ENCODE peak calls at places on chromosomes 16 and 17, in ten cellular contexts. One of them, this sample, is unnamed.

GRCh38 chr17:65914784-65915342 is 277.1 kb downstream of the CEP112 start:
- DNase-seq in HepG2: no peak
- DNase-seq in stomach: no peak
- DNase-seq in CD4-positive, CD25-positive, alpha-beta regulatory T cell: no peak
- DNase-seq in aorta: no peak
- DNase-seq in pancreas: no peak
- DNase-seq in caudate nucleus: no peak
- DNase-seq in A549: no peak
- DNase-seq in GM23338: no peak
- DNase-seq in MM.1S: peak; percentile 63
- DNase-seq in this sample: no peak

GRCh38 chr17:29151567-29151966 is 28.6 kb downstream of the MYO18A start:
- DNase-seq in aorta: no peak
- DNase-seq in HepG2: peak; percentile 94
- DNase-seq in stomach: no peak
- DNase-seq in pancreas: no peak
- DNase-seq in MM.1S: no peak
- DNase-seq in A549: peak; percentile 62
- DNase-seq in CD4-positive, CD25-positive, alpha-beta regulatory T cell: no peak
- DNase-seq in GM23338: no peak
- DNase-seq in caudate nucleus: no peak
- DNase-seq in this sample: no peak

GRCh38 chr16:73047221-73047535 is 750 bp downstream of the ZFHX3 start:
- DNase-seq in GM23338: no peak
- DNase-seq in caudate nucleus: no peak
- DNase-seq in aorta: no peak
- DNase-seq in stomach: no peak
- DNase-seq in MM.1S: no peak
- DNase-seq in CD4-positive, CD25-positive, alpha-beta regulatory T cell: no peak
- DNase-seq in HepG2: no peak
- DNase-seq in A549: no peak
- DNase-seq in pancreas: no peak
- DNase-seq in this sample: no peak

GRCh38 chr16:72821551-72821950 is 226.4 kb downstream of the ZFHX3 start:
- DNase-seq in HepG2: no peak
- DNase-seq in caudate nucleus: no peak
- DNase-seq in pancreas: no peak
- DNase-seq in stomach: no peak
- DNase-seq in MM.1S: no peak
- DNase-seq in CD4-positive, CD25-positive, alpha-beta regulatory T cell: no peak
- DNase-seq in A549: no peak
- DNase-seq in GM23338: no peak
- DNase-seq in aorta: no peak
- DNase-seq in this sample: no peak

GRCh38 chr17:43979671-43980070 is 24.8 kb upstream of the NAGS start:
- DNase-seq in stomach: no peak
- DNase-seq in pancreas: no peak
- DNase-seq in aorta: no peak
- DNase-seq in caudate nucleus: no peak
- DNase-seq in HepG2: no peak
- DNase-seq in GM23338: no peak
- DNase-seq in MM.1S: no peak
- DNase-seq in A549: no peak
- DNase-seq in CD4-positive, CD25-positive, alpha-beta regulatory T cell: no peak
- DNase-seq in this sample: no peak

GRCh38 chr17:35846055-35846809 is 22.5 kb downstream of the HEATR9 start:
- DNase-seq in A549: no peak
- DNase-seq in pancreas: no peak
- DNase-seq in stomach: no peak
- DNase-seq in CD4-positive, CD25-positive, alpha-beta regulatory T cell: no peak
- DNase-seq in GM23338: no peak
- DNase-seq in MM.1S: no peak
- DNase-seq in caudate nucleus: no peak
- DNase-seq in aorta: no peak
- DNase-seq in HepG2: no peak
- DNase-seq in this sample: no peak

GRCh38 chr17:27502526-27503324 is 46.5 kb downstream of the KSR1 start:
- DNase-seq in MM.1S: no peak
- DNase-seq in GM23338: no peak
- DNase-seq in HepG2: no peak
- DNase-seq in pancreas: peak; percentile 19
- DNase-seq in aorta: no peak
- DNase-seq in caudate nucleus: no peak
- DNase-seq in CD4-positive, CD25-positive, alpha-beta regulatory T cell: no peak
- DNase-seq in stomach: no peak
- DNase-seq in A549: no peak
- DNase-seq in this sample: no peak

GRCh38 chr16:81403601-81404391 is 40.8 kb upstream of the CMIP start:
- DNase-seq in caudate nucleus: peak; percentile 31
- DNase-seq in GM23338: peak; percentile 95
- DNase-seq in MM.1S: peak; percentile 57
- DNase-seq in pancreas: peak; percentile 92
- DNase-seq in A549: peak; percentile 92
- DNase-seq in aorta: peak; percentile 89
- DNase-seq in CD4-positive, CD25-positive, alpha-beta regulatory T cell: peak; percentile 71
- DNase-seq in HepG2: peak; percentile 79
- DNase-seq in stomach: peak; percentile 93
- DNase-seq in this sample: peak; percentile 93

GRCh38 chr16:47488051-47488450 is 26.9 kb downstream of the PHKB start:
- DNase-seq in pancreas: no peak
- DNase-seq in aorta: no peak
- DNase-seq in HepG2: no peak
- DNase-seq in stomach: no peak
- DNase-seq in caudate nucleus: no peak
- DNase-seq in A549: no peak
- DNase-seq in CD4-positive, CD25-positive, alpha-beta regulatory T cell: no peak
- DNase-seq in MM.1S: no peak
- DNase-seq in GM23338: no peak
- DNase-seq in this sample: no peak

GRCh38 chr16:47490471-47490870 is 29.3 kb downstream of the PHKB start:
- DNase-seq in stomach: no peak
- DNase-seq in pancreas: no peak
- DNase-seq in HepG2: no peak
- DNase-seq in MM.1S: no peak
- DNase-seq in CD4-positive, CD25-positive, alpha-beta regulatory T cell: no peak
- DNase-seq in GM23338: no peak
- DNase-seq in caudate nucleus: no peak
- DNase-seq in aorta: no peak
- DNase-seq in A549: no peak
- DNase-seq in this sample: no peak

GRCh38 chr16:47493358-47494337 is 32.5 kb downstream of the PHKB start:
- DNase-seq in MM.1S: peak; percentile 21
- DNase-seq in GM23338: no peak
- DNase-seq in aorta: no peak
- DNase-seq in HepG2: no peak
- DNase-seq in A549: no peak
- DNase-seq in caudate nucleus: no peak
- DNase-seq in pancreas: no peak
- DNase-seq in CD4-positive, CD25-positive, alpha-beta regulatory T cell: no peak
- DNase-seq in stomach: no peak
- DNase-seq in this sample: no peak

GRCh38 chr16:47492036-47492427 is 30.9 kb downstream of the PHKB start:
- DNase-seq in stomach: no peak
- DNase-seq in aorta: no peak
- DNase-seq in GM23338: no peak
- DNase-seq in HepG2: no peak
- DNase-seq in MM.1S: no peak
- DNase-seq in CD4-positive, CD25-positive, alpha-beta regulatory T cell: no peak
- DNase-seq in A549: no peak
- DNase-seq in pancreas: no peak
- DNase-seq in caudate nucleus: no peak
- DNase-seq in this sample: no peak

GRCh38 chr16:47492428-47493357 is 31.6 kb downstream of the PHKB start:
- DNase-seq in MM.1S: no peak
- DNase-seq in pancreas: no peak
- DNase-seq in GM23338: peak; percentile 21
- DNase-seq in HepG2: peak; percentile 92
- DNase-seq in aorta: peak; percentile 88
- DNase-seq in stomach: peak; percentile 47
- DNase-seq in caudate nucleus: no peak
- DNase-seq in A549: no peak
- DNase-seq in CD4-positive, CD25-positive, alpha-beta regulatory T cell: no peak
- DNase-seq in this sample: peak; percentile 71
- H3K27ac ChIP-seq in MM.1S: no peak overlapping the region
- H3K27ac ChIP-seq in pancreas: no peak overlapping the region
- H3K27ac ChIP-seq in GM23338: peak overlapping the region; percentile 36
- H3K27ac ChIP-seq in HepG2: peak overlapping the region; percentile 65
- H3K27ac ChIP-seq in aorta: peak overlapping the region; percentile 47
- H3K27ac ChIP-seq in stomach: peak overlapping the region; percentile 81
- H3K27ac ChIP-seq in caudate nucleus: peak overlapping the region; percentile 55
- H3K27ac ChIP-seq in A549: no peak overlapping the region
- H3K27ac ChIP-seq in CD4-positive, CD25-positive, alpha-beta regulatory T cell: peak overlapping the region; percentile 61
- H3K27ac ChIP-seq in this sample: peak overlapping the region; percentile 67

DNA sequence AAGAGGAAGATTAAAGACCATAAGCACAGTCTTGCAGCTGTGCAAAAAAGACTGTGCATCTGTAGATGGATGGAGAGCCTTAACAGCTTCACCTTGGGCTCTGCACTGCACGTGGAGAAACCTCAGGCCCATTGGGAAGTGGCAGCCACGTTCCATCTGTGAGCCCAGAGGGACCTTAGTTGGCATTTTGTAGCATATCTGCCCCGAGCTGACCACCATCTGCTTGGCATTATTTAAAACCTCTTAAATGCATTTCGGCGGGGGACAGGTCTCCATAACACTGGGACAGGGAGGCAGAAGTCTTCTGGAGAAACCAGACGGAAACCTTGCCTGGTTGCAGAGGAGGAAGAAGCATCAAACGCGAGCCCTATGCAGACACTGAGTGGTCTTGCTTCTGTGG is 345.6 kb downstream of the CPPED1 start:
- DNase-seq in CD4-positive, CD25-positive, alpha-beta regulatory T cell: no peak
- DNase-seq in A549: no peak
- DNase-seq in pancreas: no peak
- DNase-seq in GM23338: no peak
- DNase-seq in caudate nucleus: no peak
- DNase-seq in aorta: no peak
- DNase-seq in stomach: no peak
- DNase-seq in MM.1S: no peak
- DNase-seq in HepG2: no peak
- DNase-seq in this sample: no peak
- H3K27ac ChIP-seq in CD4-positive, CD25-positive, alpha-beta regulatory T cell: no peak overlapping the region
- H3K27ac ChIP-seq in A549: no peak overlapping the region
- H3K27ac ChIP-seq in pancreas: no peak overlapping the region
- H3K27ac ChIP-seq in GM23338: no peak overlapping the region
- H3K27ac ChIP-seq in caudate nucleus: no peak overlapping the region
- H3K27ac ChIP-seq in aorta: no peak overlapping the region
- H3K27ac ChIP-seq in stomach: no peak overlapping the region
- H3K27ac ChIP-seq in MM.1S: no peak overlapping the region
- H3K27ac ChIP-seq in HepG2: no peak overlapping the region
- H3K27ac ChIP-seq in this sample: no peak overlapping the region

GRCh38 chr16:49775581-49775980 is 80.3 kb downstream of the ZNF423 start:
- DNase-seq in aorta: no peak
- DNase-seq in caudate nucleus: no peak
- DNase-seq in stomach: no peak
- DNase-seq in A549: no peak
- DNase-seq in CD4-positive, CD25-positive, alpha-beta regulatory T cell: no peak
- DNase-seq in GM23338: no peak
- DNase-seq in HepG2: no peak
- DNase-seq in pancreas: no peak
- DNase-seq in MM.1S: no peak
- DNase-seq in this sample: no peak

GRCh38 chr16:49779979-49780378 is 75.9 kb downstream of the ZNF423 start:
- DNase-seq in GM23338: no peak
- DNase-seq in caudate nucleus: no peak
- DNase-seq in HepG2: no peak
- DNase-seq in CD4-positive, CD25-positive, alpha-beta regulatory T cell: no peak
- DNase-seq in MM.1S: no peak
- DNase-seq in A549: no peak
- DNase-seq in stomach: no peak
- DNase-seq in aorta: no peak
- DNase-seq in pancreas: no peak
- DNase-seq in this sample: no peak

GRCh38 chr16:49778202-49778601 is 77.7 kb downstream of the ZNF423 start:
- DNase-seq in stomach: no peak
- DNase-seq in CD4-positive, CD25-positive, alpha-beta regulatory T cell: no peak
- DNase-seq in HepG2: no peak
- DNase-seq in aorta: no peak
- DNase-seq in caudate nucleus: no peak
- DNase-seq in pancreas: no peak
- DNase-seq in MM.1S: no peak
- DNase-seq in A549: no peak
- DNase-seq in GM23338: no peak
- DNase-seq in this sample: no peak

GRCh38 chr16:49773534-49774486 is 82.1 kb downstream of the ZNF423 start:
- DNase-seq in stomach: no peak
- DNase-seq in GM23338: no peak
- DNase-seq in A549: no peak
- DNase-seq in pancreas: no peak
- DNase-seq in CD4-positive, CD25-positive, alpha-beta regulatory T cell: no peak
- DNase-seq in HepG2: no peak
- DNase-seq in aorta: no peak
- DNase-seq in caudate nucleus: no peak
- DNase-seq in MM.1S: no peak
- DNase-seq in this sample: no peak

DNA sequence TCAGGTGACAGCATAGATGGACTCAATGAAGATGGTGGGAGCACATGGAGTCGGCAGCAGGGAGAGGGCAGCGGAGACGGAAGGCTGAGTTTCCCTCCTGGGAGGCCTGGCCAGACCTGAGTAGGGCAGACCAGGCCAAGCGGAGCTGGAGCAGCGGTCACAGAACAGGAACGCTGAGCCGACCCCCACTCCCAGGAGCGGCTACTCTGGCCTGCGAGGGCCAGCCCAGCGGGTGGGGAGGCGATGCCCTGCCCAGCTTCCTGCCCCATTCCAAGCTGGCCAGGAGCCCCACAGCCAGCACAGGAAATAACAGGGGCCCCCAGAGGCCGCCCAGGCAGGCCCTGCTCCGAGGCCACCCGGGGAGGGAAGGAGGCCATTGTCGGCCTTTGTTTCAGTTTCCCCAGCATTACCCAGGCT is 79.8 kb downstream of the ZNF423 start:
- DNase-seq in MM.1S: no peak
- DNase-seq in HepG2: no peak
- DNase-seq in caudate nucleus: peak; percentile 33
- DNase-seq in aorta: peak; percentile 56
- DNase-seq in stomach: no peak
- DNase-seq in CD4-positive, CD25-positive, alpha-beta regulatory T cell: no peak
- DNase-seq in GM23338: peak; percentile 83
- DNase-seq in pancreas: no peak
- DNase-seq in A549: no peak
- DNase-seq in this sample: no peak
- H3K27ac ChIP-seq in MM.1S: no peak overlapping the region
- H3K27ac ChIP-seq in HepG2: no peak overlapping the region
- H3K27ac ChIP-seq in caudate nucleus: no peak overlapping the region
- H3K27ac ChIP-seq in aorta: peak overlapping the region; percentile 6
- H3K27ac ChIP-seq in stomach: peak overlapping the region; percentile 46
- H3K27ac ChIP-seq in CD4-positive, CD25-positive, alpha-beta regulatory T cell: no peak overlapping the region
- H3K27ac ChIP-seq in GM23338: peak overlapping the region; percentile 88
- H3K27ac ChIP-seq in pancreas: no peak overlapping the region
- H3K27ac ChIP-seq in A549: no peak overlapping the region
- H3K27ac ChIP-seq in this sample: peak overlapping the region; percentile 30

GRCh38 chr16:15575293-15576049 is 67.5 kb downstream of the MARF1 start:
- DNase-seq in HepG2: peak; percentile 90
- DNase-seq in CD4-positive, CD25-positive, alpha-beta regulatory T cell: no peak
- DNase-seq in MM.1S: peak; percentile 8
- DNase-seq in pancreas: no peak
- DNase-seq in aorta: no peak
- DNase-seq in GM23338: no peak
- DNase-seq in caudate nucleus: no peak
- DNase-seq in stomach: no peak
- DNase-seq in A549: no peak
- DNase-seq in this sample: no peak

GRCh38 chr16:15567823-15568222 is 75.1 kb downstream of the MARF1 start:
- DNase-seq in HepG2: no peak
- DNase-seq in pancreas: no peak
- DNase-seq in CD4-positive, CD25-positive, alpha-beta regulatory T cell: no peak
- DNase-seq in caudate nucleus: no peak
- DNase-seq in stomach: no peak
- DNase-seq in GM23338: no peak
- DNase-seq in A549: no peak
- DNase-seq in MM.1S: no peak
- DNase-seq in aorta: no peak
- DNase-seq in this sample: no peak

GRCh38 chr16:15574614-15574948 is 68.4 kb downstream of the MARF1 start:
- DNase-seq in CD4-positive, CD25-positive, alpha-beta regulatory T cell: no peak
- DNase-seq in pancreas: no peak
- DNase-seq in A549: no peak
- DNase-seq in aorta: no peak
- DNase-seq in stomach: no peak
- DNase-seq in GM23338: no peak
- DNase-seq in MM.1S: no peak
- DNase-seq in HepG2: no peak
- DNase-seq in caudate nucleus: no peak
- DNase-seq in this sample: no peak

GRCh38 chr16:15573274-15573895 is 69.6 kb downstream of the MARF1 start:
- DNase-seq in HepG2: no peak
- DNase-seq in GM23338: no peak
- DNase-seq in MM.1S: no peak
- DNase-seq in aorta: no peak
- DNase-seq in pancreas: no peak
- DNase-seq in A549: no peak
- DNase-seq in CD4-positive, CD25-positive, alpha-beta regulatory T cell: no peak
- DNase-seq in caudate nucleus: no peak
- DNase-seq in stomach: no peak
- DNase-seq in this sample: no peak

DNA sequence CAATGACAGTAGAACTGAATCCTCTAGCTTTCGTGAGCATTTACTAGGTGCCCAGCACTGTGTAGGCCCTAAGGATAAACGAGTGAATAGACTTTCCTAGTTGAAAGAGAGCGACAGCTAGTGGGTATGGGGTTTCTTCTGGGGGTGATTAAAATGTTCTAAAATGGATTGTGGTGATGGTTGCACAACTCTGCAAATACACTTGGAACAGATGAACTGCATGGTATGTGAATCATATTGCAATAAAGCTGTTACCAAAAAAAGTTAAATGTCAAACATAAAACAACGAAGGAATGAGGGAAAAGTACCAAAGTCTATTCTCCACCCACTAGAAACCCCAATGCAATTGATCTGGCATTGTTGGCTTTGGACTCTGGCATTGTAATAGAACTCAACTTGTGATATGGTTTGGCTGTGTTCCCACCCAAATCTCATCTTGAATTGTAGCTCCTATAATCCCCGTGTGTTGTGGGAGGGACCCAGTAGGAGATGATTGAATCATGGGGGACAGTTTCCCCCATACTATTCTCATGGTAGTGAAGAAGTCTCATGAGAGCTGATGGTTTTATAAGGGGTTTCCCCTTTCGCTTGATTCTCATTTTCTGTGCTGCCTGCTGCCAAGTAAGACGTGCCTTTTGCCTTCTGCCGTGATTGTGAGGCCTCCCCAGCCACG is 70.5 kb downstream of the MARF1 start:
- DNase-seq in pancreas: no peak
- DNase-seq in stomach: no peak
- DNase-seq in GM23338: no peak
- DNase-seq in caudate nucleus: no peak
- DNase-seq in A549: no peak
- DNase-seq in CD4-positive, CD25-positive, alpha-beta regulatory T cell: no peak
- DNase-seq in aorta: no peak
- DNase-seq in HepG2: peak; percentile 83
- DNase-seq in MM.1S: no peak
- DNase-seq in this sample: no peak
- H3K27ac ChIP-seq in pancreas: no peak overlapping the region
- H3K27ac ChIP-seq in stomach: peak overlapping the region; percentile 50
- H3K27ac ChIP-seq in GM23338: peak overlapping the region; percentile 30
- H3K27ac ChIP-seq in caudate nucleus: no peak overlapping the region
- H3K27ac ChIP-seq in A549: peak overlapping the region; percentile 68
- H3K27ac ChIP-seq in CD4-positive, CD25-positive, alpha-beta regulatory T cell: no peak overlapping the region
- H3K27ac ChIP-seq in aorta: no peak overlapping the region
- H3K27ac ChIP-seq in HepG2: peak overlapping the region; percentile 20
- H3K27ac ChIP-seq in MM.1S: no peak overlapping the region
- H3K27ac ChIP-seq in this sample: no peak overlapping the region

This sample was measured in upper lobe of right lung.